ENCODE peak calls at places on chromosomes 16 and 17, in four cellular contexts. S, D, G and E are unnamed samples.

GRCh38 chr17:80364091-80364691 is 50.8 kb upstream of the ENDOV start:
- DNase-seq in G (no peak), D (no peak), S (no peak), E (peak; percentile 20)

GRCh38 chr17:21278304-21279197 is 6.0 kb upstream of the MAP2K3 start:
- DNase-seq in S (no peak), G (no peak), D (no peak), E (no peak)

GRCh38 chr16:5951486-5951885 is 853.9 kb upstream of the EEF2KMT start:
- DNase-seq in D (no peak), S (no peak), G (no peak), E (no peak)

GRCh38 chr17:41792835-41793748 is 6.6 kb upstream of the JUP start:
- DNase-seq in G (no peak), D (no peak), S (peak; percentile 85), E (peak; percentile 68)

GRCh38 chr17:75589017-75589918 is 1.7 kb downstream of the MYO15B start:
- DNase-seq in G (peak; percentile 88), S (peak; percentile 99), D (peak; percentile 48), E (peak; percentile 78)

GRCh38 chr16:4931381-4931780 is 5.6 kb downstream of the PPL start:
- DNase-seq in D (no peak), S (no peak), G (no peak), E (no peak)

GRCh38 chr17:75475851-75476250 is 19.4 kb downstream of the TMEM94 start:
- DNase-seq in D (no peak), S (no peak), G (no peak), E (no peak)

GRCh38 chr17:72465191-72466024 is 344.6 kb downstream of the SOX9 start:
- DNase-seq in D (peak; percentile 93), G (no peak), S (no peak), E (peak; percentile 89)

GRCh38 chr17:60510031-60510430 is 16.0 kb downstream of the APPBP2 start:
- DNase-seq in S (no peak), G (no peak), D (no peak), E (no peak)

GRCh38 chr16:49749816-49750215 is 106.1 kb downstream of the ZNF423 start:
- DNase-seq in D (no peak), G (no peak), S (no peak), E (no peak)

GRCh38 chr17:4903051-4903818 is at the start of gene CHRNE:
- DNase-seq in G (no peak), D (peak; percentile 37), S (peak; percentile 65), E (peak; percentile 80)

GRCh38 chr16:85778873-85779272 is 20.5 kb downstream of the EMC8 start:
- DNase-seq in S (no peak), D (no peak), G (no peak), E (no peak)

GRCh38 chr16:68636818-68637217 is 8.3 kb upstream of the CDH3 start:
- DNase-seq in G (no peak), S (no peak), D (no peak), E (no peak)

GRCh38 chr17:59620518-59621259 is 994 bp downstream of the CLTC start:
- DNase-seq in S (peak; percentile 56), D (no peak), G (no peak), E (peak; percentile 49)

GRCh38 chr17:66494023-66494803 is 191.8 kb downstream of the PRKCA start:
- DNase-seq in S (peak; percentile 31), D (no peak), G (no peak), E (no peak)

GRCh38 chr17:43667506-43668438 is 6.0 kb upstream of the MEOX1 start:
- DNase-seq in S (no peak), G (no peak), D (no peak), E (peak; percentile 89)

GRCh38 chr16:20944861-20945390 is 44.4 kb downstream of the LYRM1 start:
- DNase-seq in D (no peak), G (no peak), S (peak; percentile 36), E (peak; percentile 35)

GRCh38 chr16:49588729-49589384 is 215.3 kb downstream of the C16orf78 start:
- DNase-seq in S (no peak), D (no peak), G (no peak), E (no peak)

GRCh38 chr16:49603956-49604355 is 230.4 kb downstream of the C16orf78 start:
- DNase-seq in S (no peak), D (no peak), G (no peak), E (no peak)

GRCh38 chr17:66426397-66427033 is 124.1 kb downstream of the PRKCA start:
- DNase-seq in G (no peak), S (peak; percentile 30), D (no peak), E (peak; percentile 66)

GRCh38 chr17:2034157-2034556 is 4.2 kb downstream of the DPH1 start:
- DNase-seq in G (no peak), D (no peak), S (peak; percentile 30), E (no peak)

GRCh38 chr16:24851700-24852099 is 5.9 kb downstream of the SLC5A11 start:
- DNase-seq in D (no peak), G (no peak), S (no peak), E (no peak)

GRCh38 chr16:48971571-48972071 is 310.0 kb downstream of the CBLN1 start:
- DNase-seq in S (no peak), D (no peak), G (no peak), E (no peak)

GRCh38 chr16:51146256-51146924 is 4.7 kb downstream of the SALL1 start:
- DNase-seq in D (no peak), S (no peak), G (no peak), E (no peak)

GRCh38 chr17:19760781-19761180 is 12.7 kb upstream of the ALDH3A1 start:
- DNase-seq in G (no peak), S (no peak), D (no peak), E (no peak)

GRCh38 chr17:11391134-11391533 is 150.1 kb downstream of the SHISA6 start:
- DNase-seq in D (no peak), G (no peak), S (no peak), E (peak; percentile 3)

GRCh38 chr17:40063915-40064531 is 1.3 kb downstream of the THRA start:
- DNase-seq in D (no peak), S (no peak), G (no peak), E (peak; percentile 47)

GRCh38 chr17:40062347-40063033 is at the start of gene THRA:
- DNase-seq in S (peak; percentile 91), G (no peak), D (no peak), E (no peak)

GRCh38 chr17:40061532-40062038 is 1.2 kb upstream of the THRA start:
- DNase-seq in G (no peak), D (no peak), S (no peak), E (no peak)

GRCh38 chr17:40065041-40065770 is 2.4 kb downstream of the THRA start:
- DNase-seq in D (no peak), G (no peak), S (no peak), E (no peak)

GRCh38 chr17:40063034-40063765 is 435 bp downstream of the THRA start:
- DNase-seq in D (no peak), G (no peak), S (peak; percentile 75), E (peak; percentile 41)
- TF ChIP-seq ZNF274 in D (no peak), G (no peak), S (no peak), E (peak; percentile 65)

DNA sequence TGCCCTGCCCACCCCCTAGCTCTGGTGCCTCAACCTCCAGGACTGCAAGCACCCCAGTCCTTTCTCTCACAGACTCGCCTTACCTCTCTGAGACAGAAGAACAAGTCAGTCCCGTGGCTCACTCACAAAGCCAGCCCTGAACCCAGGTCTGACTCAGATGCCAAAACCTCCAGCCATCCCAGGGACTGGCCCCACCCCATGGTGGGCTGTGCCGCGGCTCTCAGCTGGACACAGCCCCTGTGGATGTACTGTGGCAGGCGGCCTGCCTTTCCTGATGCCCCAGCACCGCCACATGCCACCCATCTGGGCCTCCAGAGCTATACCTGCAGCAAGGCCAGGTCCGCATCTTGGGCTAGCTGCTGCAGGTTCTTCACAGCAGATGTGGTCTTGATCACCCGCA is 19.8 kb downstream of the MPG start:
- DNase-seq in D (no peak), S (no peak), G (no peak), E (no peak)
- TF ChIP-seq KDM1A in D (no peak), S (no peak), G (no peak), E (no peak)

GRCh38 chr16:83100679-83101078 is 473.9 kb downstream of the CDH13 start:
- DNase-seq in D (no peak), G (no peak), S (no peak), E (no peak)

GRCh38 chr16:83105279-83106077 is 478.7 kb downstream of the CDH13 start:
- DNase-seq in G (no peak), S (no peak), D (no peak), E (no peak)

GRCh38 chr16:83098536-83098935 is 471.8 kb downstream of the CDH13 start:
- DNase-seq in S (no peak), D (no peak), G (no peak), E (no peak)

DNA sequence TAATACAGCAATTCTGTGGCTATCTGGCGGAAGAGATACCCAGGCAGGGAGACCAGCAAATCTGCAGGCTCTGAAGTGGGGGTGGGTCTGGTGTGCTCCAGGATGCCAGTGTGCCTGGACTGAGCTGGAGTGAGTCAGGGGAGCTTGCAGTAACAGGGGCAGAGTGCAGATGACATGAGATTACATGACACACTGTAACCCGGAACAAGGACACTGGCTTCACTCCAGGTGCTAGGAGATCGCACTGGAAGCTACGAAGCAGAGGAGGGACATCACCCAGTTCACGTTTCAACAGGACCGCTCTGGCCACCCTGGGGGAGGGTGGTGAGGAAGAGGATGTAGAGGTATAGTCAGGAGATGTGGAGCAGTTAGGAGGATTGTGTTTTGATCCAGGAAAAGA is 475.6 kb downstream of the CDH13 start:
- DNase-seq in G (no peak), S (no peak), D (no peak), E (no peak)
- TF ChIP-seq CEBPB in G (no peak), S (no peak), D (no peak), E (no peak)

GRCh38 chr17:64182325-64183012 is 52.5 kb upstream of the ERN1 start:
- DNase-seq in D (no peak), G (no peak), S (no peak), E (no peak)

GRCh38 chr17:64180674-64181073 is 50.7 kb upstream of the ERN1 start:
- DNase-seq in G (no peak), D (no peak), S (no peak), E (no peak)

GRCh38 chr17:64178011-64178825 is 48.3 kb upstream of the ERN1 start:
- DNase-seq in G (no peak), D (no peak), S (no peak), E (peak; percentile 90)

GRCh38 chr17:64177346-64178010 is 47.5 kb upstream of the ERN1 start:
- DNase-seq in D (no peak), G (no peak), S (no peak), E (no peak)

DNA sequence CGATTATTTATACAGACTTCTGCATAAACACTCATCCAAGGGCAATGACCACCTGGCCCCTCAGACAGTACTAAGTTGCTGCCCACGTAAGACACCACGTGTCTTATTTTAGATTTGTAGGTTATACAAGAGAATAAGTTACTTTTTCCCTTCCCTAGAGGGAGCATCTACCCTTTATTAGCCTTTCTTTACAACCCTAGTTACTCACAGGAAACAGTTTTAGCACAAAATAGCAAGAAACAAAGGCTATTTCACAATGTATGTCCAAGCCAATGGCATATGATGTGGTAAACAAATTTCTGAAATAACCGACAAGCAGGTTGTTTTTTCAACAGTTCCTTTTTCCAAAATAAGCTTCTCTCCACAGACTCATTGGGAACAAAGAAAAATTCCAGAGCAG is 50.1 kb upstream of the ERN1 start:
- DNase-seq in D (no peak), G (no peak), S (no peak), E (no peak)
- TF ChIP-seq ZNF274 in D (no peak), G (no peak), S (no peak), E (no peak)